ENCODE peak calls at places on chromosomes 13 and 19, in five cellular contexts. X is H1, B is K562, Q is HepG2, P is GM12878. T is an unnamed sample.

GRCh38 chr19:4691383-4691782 is 21.2 kb upstream of the MYDGF start:
- DNase-seq in X (no peak), B (no peak), Q (no peak), P (no peak), T (no peak)

GRCh38 chr13:111598751-111599150 is 278.3 kb downstream of the TEX29 start:
- DNase-seq in X (no peak), B (no peak), Q (no peak), P (no peak), T (no peak)

GRCh38 chr19:38463365-38463764 is 29.9 kb downstream of the RYR1 start:
- DNase-seq in X (no peak), B (no peak), Q (no peak), P (no peak), T (no peak)

GRCh38 chr13:33186851-33187250 is 98.7 kb downstream of the STARD13 start:
- DNase-seq in X (no peak), B (no peak), Q (no peak), P (no peak), T (no peak)

GRCh38 chr13:75132800-75133695 is 348.9 kb downstream of the TBC1D4 start:
- DNase-seq in X (no peak), B (no peak), Q (no peak), P (no peak), T (no peak)

GRCh38 chr19:56282809-56283208 is 10.3 kb downstream of the EDDM13 start:
- DNase-seq in X (no peak), B (no peak), Q (no peak), P (no peak), T (no peak)

GRCh38 chr19:18051887-18052286 is 34.8 kb downstream of the IL12RB1 start:
- DNase-seq in X (no peak), B (no peak), Q (no peak), P (no peak), T (no peak)

GRCh38 chr19:46372901-46373572 is 26.1 kb downstream of the PPP5C start:
- DNase-seq in X (no peak), B (no peak), Q (no peak), P (no peak), T (no peak)

GRCh38 chr13:65638572-65639168 is 1591.5 kb downstream of the PCDH9 start:
- DNase-seq in X (no peak), B (peak; percentile 10), Q (peak; percentile 16), P (no peak), T (peak; percentile 35)

GRCh38 chr19:58325623-58326022 is 1.2 kb upstream of the ZSCAN22 start:
- DNase-seq in X (no peak), B (no peak), Q (no peak), P (no peak), T (no peak)

GRCh38 chr19:45264781-45265317 is 13.8 kb downstream of the MARK4 start:
- DNase-seq in X (no peak), B (no peak), Q (no peak), P (no peak), T (no peak)

GRCh38 chr13:42334329-42334706 is 62.4 kb downstream of the AKAP11 start:
- DNase-seq in X (peak; percentile 13), B (no peak), Q (no peak), P (peak; percentile 50), T (no peak)

GRCh38 chr13:110239280-110240120 is 67.5 kb downstream of the COL4A1 start:
- DNase-seq in X (no peak), B (no peak), Q (no peak), P (no peak), T (no peak)

GRCh38 chr19:677601-678380 is 1.6 kb downstream of the FSTL3 start:
- DNase-seq in X (no peak), B (no peak), Q (no peak), P (no peak), T (no peak)

GRCh38 chr13:66624302-66624701 is 605.8 kb downstream of the PCDH9 start:
- DNase-seq in X (no peak), B (no peak), Q (no peak), P (no peak), T (no peak)

GRCh38 chr19:4376245-4376990 is 23.9 kb downstream of the SH3GL1 start:
- DNase-seq in X (no peak), B (peak; percentile 35), Q (no peak), P (no peak), T (no peak)

GRCh38 chr13:84653915-84654534 is 771.8 kb upstream of the SLITRK1 start:
- DNase-seq in X (no peak), B (no peak), Q (no peak), P (no peak), T (no peak)

GRCh38 chr13:84649853-84650252 is 767.6 kb upstream of the SLITRK1 start:
- DNase-seq in X (no peak), B (no peak), Q (no peak), P (no peak), T (no peak)

GRCh38 chr13:84651288-84651687 is 769.0 kb upstream of the SLITRK1 start:
- DNase-seq in X (no peak), B (no peak), Q (peak; percentile 33), P (no peak), T (no peak)

GRCh38 chr13:84645196-84646071 is 763.2 kb upstream of the SLITRK1 start:
- DNase-seq in X (no peak), B (no peak), Q (no peak), P (no peak), T (no peak)

GRCh38 chr13:84648069-84648640 is 765.9 kb upstream of the SLITRK1 start:
- DNase-seq in X (no peak), B (no peak), Q (no peak), P (no peak), T (no peak)
- TF ChIP-seq CTCF in X (no peak), B (no peak), Q (no peak), P (no peak), T (no peak)

DNA sequence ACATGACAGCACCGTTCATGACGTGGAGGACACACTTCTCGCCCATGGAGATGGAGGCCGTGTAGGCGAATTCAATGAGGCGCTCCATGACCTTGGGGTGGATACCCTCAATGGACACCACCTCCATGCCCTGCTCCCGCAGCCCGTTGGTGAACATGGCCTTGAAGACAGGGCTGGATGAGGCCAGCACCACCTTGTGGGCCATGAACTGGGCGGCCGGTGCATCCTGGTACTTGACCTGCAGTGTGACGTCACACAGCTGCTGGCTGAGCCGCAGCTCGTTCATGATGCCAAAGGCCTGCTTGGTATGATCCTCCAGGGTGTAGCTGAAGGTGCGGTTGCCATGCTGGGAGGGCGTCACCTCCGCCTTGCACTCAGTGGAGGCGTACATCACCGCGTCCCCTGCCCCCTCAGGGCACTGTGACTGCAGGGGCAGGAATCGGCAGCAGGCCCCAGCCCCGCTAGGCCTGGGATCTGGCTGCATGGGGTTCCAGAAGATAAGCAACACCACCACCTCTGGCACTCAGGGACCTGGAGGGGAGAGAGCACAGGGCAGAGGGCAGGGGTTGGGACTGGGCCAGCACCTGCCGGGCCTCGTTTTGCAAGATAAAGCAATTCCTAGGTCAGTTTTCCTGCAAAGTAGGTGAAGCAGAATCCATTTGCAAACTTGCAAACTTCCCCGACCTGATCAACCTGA is 3.5 kb downstream of the KEAP1 start:
- DNase-seq in X (no peak), B (no peak), Q (no peak), P (no peak), T (no peak)
- TF ChIP-seq SRF in X (no peak), B (no peak), Q (no peak), P (no peak), T (no peak)

GRCh38 chr13:99577934-99578917 is 77.0 kb downstream of the TM9SF2 start:
- DNase-seq in X (no peak), B (peak; percentile 13), Q (peak; percentile 47), P (no peak), T (no peak)
- TF ChIP-seq CTCF in X (no peak), B (peak; percentile 32), Q (peak; percentile 50), P (peak; percentile 25), T (no peak)

DNA sequence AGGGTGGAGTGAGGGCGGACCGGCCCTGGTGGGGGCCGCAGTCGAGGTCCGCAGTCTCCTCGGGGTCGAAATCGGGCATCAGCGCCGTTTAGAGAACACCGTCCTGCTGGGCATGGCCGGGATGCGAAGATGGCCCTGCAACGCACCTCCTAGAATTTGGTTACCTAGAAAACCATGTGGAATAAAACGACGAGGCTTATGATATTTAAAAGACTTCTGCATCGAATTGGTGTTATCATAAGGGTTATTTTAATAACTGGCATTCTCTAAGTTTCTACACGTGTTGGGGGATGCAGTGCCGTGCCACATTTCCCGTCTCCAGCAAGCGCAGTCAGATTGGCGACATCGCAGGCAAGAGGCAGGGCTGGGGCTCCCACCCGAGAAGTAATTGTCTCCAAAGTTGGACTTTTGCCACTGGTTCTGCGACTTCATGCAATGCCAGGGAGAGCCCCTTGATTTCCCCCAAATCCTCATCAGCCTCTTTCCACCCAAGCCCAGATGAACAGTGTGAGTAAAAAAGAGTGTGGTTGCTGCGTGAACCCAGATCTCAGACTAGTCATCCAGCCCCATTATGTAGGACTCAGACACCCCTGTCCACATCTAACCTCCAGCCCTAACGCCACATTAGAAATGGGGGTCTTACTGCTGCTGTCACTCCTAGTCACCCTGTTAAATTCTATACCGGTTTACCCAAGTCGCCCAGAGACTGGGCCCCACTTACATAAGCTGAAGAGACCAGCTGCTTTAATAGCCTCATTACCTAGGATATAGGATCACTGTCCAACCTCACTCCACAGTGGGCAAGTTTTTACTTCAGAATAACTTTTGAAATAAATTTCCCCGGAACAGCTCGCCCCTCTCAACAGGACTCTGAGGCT is 571 bp upstream of the DHRS12 start:
- DNase-seq in X (no peak), B (peak; percentile 15), Q (no peak), P (no peak), T (no peak)
- TF ChIP-seq SRF in X (no peak), B (no peak), Q (no peak), P (no peak), T (no peak)

GRCh38 chr13:97911311-97912138 is 42.0 kb upstream of the IPO5 start:
- DNase-seq in X (no peak), B (peak; percentile 15), Q (peak; percentile 19), P (no peak), T (peak; percentile 21)
- TF ChIP-seq CTCF in X (peak; percentile 68), B (peak; percentile 43), Q (peak; percentile 70), P (peak; percentile 51), T (peak; percentile 68)

GRCh38 chr19:35665604-35666003 is 713 bp upstream of the UPK1A start:
- DNase-seq in X (no peak), B (no peak), Q (no peak), P (no peak), T (no peak)

GRCh38 chr19:35665157-35665556 is 1.2 kb upstream of the UPK1A start:
- DNase-seq in X (no peak), B (no peak), Q (no peak), P (no peak), T (no peak)

GRCh38 chr19:35661995-35662340 is 4.3 kb upstream of the UPK1A start:
- DNase-seq in X (no peak), B (no peak), Q (no peak), P (no peak), T (no peak)

GRCh38 chr19:35666251-35666913 is at the start of gene UPK1A:
- DNase-seq in X (no peak), B (no peak), Q (no peak), P (no peak), T (no peak)

DNA sequence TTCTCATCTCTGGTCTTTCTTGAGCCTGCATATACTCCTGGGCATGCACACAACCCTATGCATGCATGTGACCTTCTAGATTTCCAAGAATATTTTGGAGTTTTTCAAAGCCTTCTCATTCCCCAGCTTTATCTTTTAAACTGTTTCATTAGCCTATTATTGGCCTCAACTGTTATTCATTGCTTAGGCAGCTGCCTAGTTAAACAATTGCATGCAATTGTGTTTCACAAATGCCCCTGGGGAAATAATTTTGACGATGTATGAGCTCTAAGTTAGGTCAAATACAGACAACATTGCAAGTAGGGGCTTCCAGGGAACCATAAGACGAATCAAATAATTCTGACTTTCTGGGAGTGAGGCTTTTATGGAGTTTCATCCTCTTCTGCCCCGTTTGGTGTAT is 2.3 kb upstream of the UPK1A start:
- DNase-seq in X (no peak), B (no peak), Q (no peak), P (no peak), T (no peak)
- TF ChIP-seq SRF in X (no peak), B (no peak), Q (no peak), P (no peak), T (no peak)

T was measured in HCT116.